ENCODE peak calls at places on chromosomes 7 and 10, in nine cellular contexts. Q is stomach, W is transverse colon, G is IMR-90, U is body of pancreas, H is breast epithelium, R is A549, L is H1, C is upper lobe of left lung. D is an unnamed sample. For H3K4me1, the result is how much of the 10 kb centered on the place peaks cover.

GRCh38 chr7:55177589-55178261 is 158.9 kb downstream of the EGFR start:
- DNase-seq in Q (peak), W (peak), G (no peak), U (no peak), H (no peak), R (no peak), L (no peak), C (no peak), D (peak)

GRCh38 chr10:1395025-1395981 is 339.1 kb downstream of the WDR37 start:
- DNase-seq in Q (peak), W (no peak), G (no peak), U (no peak), H (no peak), R (no peak), L (no peak), C (no peak), D (no peak)

GRCh38 chr10:89151857-89152256 is 55.3 kb downstream of the CH25H start:
- DNase-seq in Q (no peak), W (no peak), G (peak), U (no peak), H (no peak), R (no peak), L (no peak), C (no peak), D (no peak)

GRCh38 chr10:1184541-1185415 is 128.6 kb downstream of the WDR37 start:
- DNase-seq in Q (no peak), W (no peak), G (no peak), U (no peak), H (peak), R (no peak), L (no peak), C (no peak), D (no peak)

GRCh38 chr7:71612892-71613291 is 480.9 kb downstream of the GALNT17 start:
- DNase-seq in Q (no peak), W (no peak), G (no peak), U (no peak), H (no peak), R (no peak), L (no peak), C (no peak), D (peak)

GRCh38 chr10:9294132-9294663 is 1239.7 kb downstream of the GATA3 start:
- DNase-seq in Q (no peak), W (no peak), G (no peak), U (no peak), H (no peak), R (no peak), L (no peak), C (no peak), D (no peak)

GRCh38 chr10:125114761-125115391 is 45.5 kb downstream of the CTBP2 start:
- DNase-seq in Q (no peak), W (no peak), G (no peak), U (peak), H (no peak), R (no peak), L (no peak), C (no peak), D (no peak)

GRCh38 chr10:31288001-31288400 is 31.0 kb upstream of the ZEB1 start:
- DNase-seq in Q (no peak), W (no peak), G (no peak), U (no peak), H (no peak), R (no peak), L (no peak), C (no peak), D (no peak)

GRCh38 chr10:69061305-69062161 is 26.4 kb upstream of the SRGN start:
- DNase-seq in Q (peak), W (peak), G (peak), U (peak), H (peak), R (peak), L (no peak), C (peak), D (peak)

DNA sequence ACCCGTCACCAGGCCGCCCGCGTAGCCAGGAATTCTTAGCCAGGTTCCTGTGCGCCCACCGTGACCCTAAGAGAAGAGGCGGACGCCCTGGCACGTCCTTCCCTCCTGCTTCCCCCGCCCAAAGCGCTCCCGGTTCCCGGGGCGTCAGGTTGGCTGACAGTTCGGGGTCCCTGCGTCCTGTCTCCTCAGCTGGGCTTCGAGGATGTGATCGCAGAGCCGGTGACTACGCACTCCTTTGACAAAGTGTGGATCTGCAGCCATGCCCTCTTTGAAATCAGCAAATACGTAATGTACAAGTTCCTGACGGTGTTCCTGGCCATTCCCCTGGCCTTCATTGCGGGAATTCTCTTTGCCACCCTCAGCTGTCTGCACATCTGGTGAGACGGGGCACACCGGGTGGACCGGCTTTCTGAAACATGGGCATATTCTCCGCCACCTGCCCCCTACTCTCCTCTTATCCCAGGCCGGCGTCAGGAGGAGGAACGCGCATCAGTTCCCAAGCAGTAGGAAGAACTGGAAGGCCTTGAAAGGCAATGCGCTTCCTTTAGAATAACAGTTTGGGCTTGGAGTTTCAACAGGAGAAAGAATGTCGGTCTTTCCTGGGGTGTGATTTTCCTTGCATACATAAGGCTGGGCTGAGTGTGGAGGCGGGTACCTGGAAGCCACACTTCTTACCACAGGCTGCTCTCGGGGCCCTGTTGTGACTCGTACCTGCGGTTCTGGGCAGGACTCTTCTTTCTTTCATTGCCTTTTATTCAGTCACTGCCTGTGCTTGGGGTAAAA is 724 bp downstream of the CAV2 start:
- DNase-seq in Q (peak), W (peak), G (peak), U (peak), H (peak), R (peak), L (no peak), C (peak), D (peak)
- TF ChIP-seq POLR2A in Q (no peak), W (no peak), G (no peak), U (no peak), H (no peak), R (no peak), L (no peak), C (no peak), D (no peak)

GRCh38 chr10:79068562-79069324 is at the start of gene ZMIZ1:
- DNase-seq in Q (peak), W (peak), G (peak), U (peak), H (peak), R (peak), L (no peak), C (peak), D (peak)
- TF ChIP-seq CTCF in Q (no peak), W (no peak), G (peak), U (peak), H (no peak), R (no peak), L (peak), C (no peak), D (peak)

DNA sequence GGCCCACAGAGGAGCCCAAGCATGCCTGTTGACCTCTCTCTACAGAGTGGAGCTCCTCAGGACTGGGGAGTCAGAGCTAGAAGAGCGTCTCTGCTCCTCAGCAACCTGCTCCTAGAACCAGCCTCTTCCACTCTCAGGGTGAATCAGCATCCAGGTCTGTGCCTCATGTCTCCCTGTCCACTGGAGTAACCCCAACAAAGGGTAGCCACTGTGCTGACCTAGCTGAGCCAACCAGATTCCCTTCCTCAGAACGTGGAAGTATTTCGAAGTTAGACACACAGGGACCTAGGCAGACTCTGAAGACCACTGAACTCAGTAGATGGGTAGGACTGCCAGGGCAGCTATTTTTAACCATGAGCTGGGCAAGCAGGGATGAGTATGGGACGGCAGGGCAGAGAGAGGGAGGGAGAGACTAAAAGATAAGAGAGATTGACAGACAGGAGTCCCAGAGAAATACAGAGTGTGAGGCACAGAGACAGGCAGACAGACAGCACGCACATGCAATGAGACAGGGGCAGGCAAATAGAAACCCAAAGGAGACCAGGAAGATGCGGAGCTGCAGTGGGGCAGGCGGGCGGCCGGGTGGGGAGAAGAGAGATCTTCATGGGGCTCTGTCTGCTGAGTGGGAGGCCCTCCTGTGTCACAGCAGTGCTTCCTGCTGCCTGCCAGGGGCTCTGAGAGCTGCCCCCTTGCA is 56.7 kb downstream of the OSBPL3 start:
- DNase-seq in Q (no peak), W (no peak), G (no peak), U (no peak), H (no peak), R (no peak), L (no peak), C (no peak), D (no peak)
- H3K4me1 ChIP-seq in Q (under half), W (under half), G (under half), U (under half), H (under half), R (under half), L (under half), C (under half), D (under half)

DNA sequence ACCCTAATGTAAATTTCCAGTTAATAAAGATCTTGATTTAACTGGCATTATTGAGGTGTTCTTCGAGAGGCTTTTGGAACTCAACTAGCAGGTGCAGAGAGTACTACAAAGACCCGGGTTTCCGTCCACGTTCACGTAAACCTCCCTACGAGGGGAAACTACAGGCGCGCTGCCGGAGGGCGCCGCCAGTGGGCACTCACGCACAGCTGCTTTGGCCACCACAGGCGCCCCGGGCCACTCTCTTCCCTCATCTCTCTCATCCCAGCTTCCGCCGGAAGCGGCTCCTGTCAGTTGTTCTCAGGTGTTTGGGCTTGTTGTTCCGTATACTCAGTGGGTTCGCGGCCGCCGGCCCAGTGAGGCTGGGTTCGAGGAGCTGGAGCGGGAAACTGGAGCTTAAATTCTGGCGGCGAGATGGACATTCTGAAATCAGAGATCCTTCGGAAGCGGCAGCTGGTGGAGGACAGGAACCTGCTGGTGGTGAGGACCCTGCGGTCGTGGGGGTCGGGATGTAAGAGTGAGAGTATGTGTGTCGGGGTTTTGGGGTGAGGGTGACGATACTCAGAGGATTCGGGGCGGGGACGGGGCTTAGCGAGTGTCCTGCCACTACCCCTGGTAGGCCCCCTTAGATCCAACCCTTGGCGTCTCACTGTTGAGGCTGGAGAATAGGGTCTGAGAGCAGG is at the start of gene PRPF18:
- DNase-seq in Q (peak), W (peak), G (peak), U (peak), H (peak), R (peak), L (peak), C (peak), D (peak)
- TF ChIP-seq POLR2A in Q (no peak), W (peak), G (peak), U (peak), H (no peak), R (peak), L (peak), C (no peak), D (peak)

GRCh38 chr10:75096749-75097148 is 14.7 kb upstream of the SAMD8 start:
- DNase-seq in Q (no peak), W (no peak), G (no peak), U (no peak), H (no peak), R (no peak), L (no peak), C (no peak), D (no peak)

GRCh38 chr10:75098902-75099673 is 12.4 kb upstream of the SAMD8 start:
- DNase-seq in Q (no peak), W (no peak), G (no peak), U (no peak), H (no peak), R (no peak), L (no peak), C (no peak), D (no peak)

GRCh38 chr10:75095631-75096030 is 15.8 kb upstream of the SAMD8 start:
- DNase-seq in Q (no peak), W (no peak), G (no peak), U (no peak), H (no peak), R (no peak), L (no peak), C (no peak), D (no peak)

GRCh38 chr10:75099952-75100763 is 11.3 kb upstream of the SAMD8 start:
- DNase-seq in Q (peak), W (peak), G (peak), U (peak), H (peak), R (peak), L (peak), C (peak), D (peak)

GRCh38 chr10:75097666-75098285 is 13.7 kb upstream of the SAMD8 start:
- DNase-seq in Q (no peak), W (no peak), G (peak), U (no peak), H (no peak), R (peak), L (no peak), C (no peak), D (no peak)
- TF ChIP-seq CTCF in Q (no peak), W (no peak), G (peak), U (no peak), H (no peak), R (no peak), L (peak), C (peak), D (no peak)

GRCh38 chr7:18573410-18574234 is 78.1 kb downstream of the HDAC9 start:
- DNase-seq in Q (no peak), W (no peak), G (no peak), U (no peak), H (no peak), R (no peak), L (no peak), C (no peak), D (no peak)
- H3K4me1 ChIP-seq in Q (under half), W (under half), G (under half), U (under half), H (under half), R (under half), L (under half), C (under half), D (under half)

DNA sequence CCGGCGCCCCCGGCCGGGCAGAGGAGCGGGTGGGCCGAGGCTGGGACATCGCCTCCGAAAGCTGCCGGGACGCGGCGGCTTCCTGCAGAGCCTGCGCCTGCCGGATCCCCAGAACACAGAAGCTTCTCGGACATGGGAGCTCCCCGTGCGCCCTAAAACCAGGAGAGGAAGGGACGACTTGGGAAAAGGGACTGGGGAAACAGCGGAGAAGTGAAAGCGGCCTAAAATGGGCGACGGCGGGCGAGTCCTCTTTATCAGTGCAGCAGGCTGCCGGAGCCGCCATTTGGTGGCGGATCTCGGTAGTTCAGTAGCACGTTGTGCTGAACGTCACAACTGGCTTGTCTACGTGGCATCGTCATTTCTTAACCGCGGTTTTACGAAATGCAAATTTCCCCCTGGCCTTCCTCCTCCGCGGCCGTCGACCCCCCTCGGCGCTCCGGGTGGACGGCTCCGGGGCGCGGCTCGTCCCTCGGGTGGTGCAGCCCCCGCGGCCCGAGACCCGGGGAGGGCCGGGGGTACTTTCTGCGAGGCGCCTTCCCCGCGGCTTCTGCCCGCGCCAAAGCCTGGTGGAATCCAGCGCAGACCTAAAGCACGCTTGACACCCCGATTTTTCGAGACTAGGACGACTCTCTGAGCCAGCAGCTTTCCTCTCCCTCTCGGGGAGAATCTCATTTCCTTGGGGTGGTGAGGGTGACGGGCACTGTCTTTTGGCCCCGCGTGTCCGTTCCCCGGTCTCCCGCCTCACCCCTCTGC is 9.9 kb upstream of the SPAG6 start:
- DNase-seq in Q (peak), W (peak), G (peak), U (peak), H (no peak), R (peak), L (no peak), C (peak), D (peak)
- TF ChIP-seq POLR2A in Q (no peak), W (no peak), G (no peak), U (no peak), H (no peak), R (no peak), L (no peak), C (no peak), D (no peak)

GRCh38 chr10:82796510-82796909 is 921.5 kb downstream of the NRG3 start:
- DNase-seq in Q (no peak), W (no peak), G (no peak), U (no peak), H (no peak), R (no peak), L (no peak), C (no peak), D (no peak)
- TF ChIP-seq CTCF in Q (no peak), W (no peak), G (peak), U (peak), H (no peak), R (peak), L (no peak), C (no peak), D (peak)

DNA sequence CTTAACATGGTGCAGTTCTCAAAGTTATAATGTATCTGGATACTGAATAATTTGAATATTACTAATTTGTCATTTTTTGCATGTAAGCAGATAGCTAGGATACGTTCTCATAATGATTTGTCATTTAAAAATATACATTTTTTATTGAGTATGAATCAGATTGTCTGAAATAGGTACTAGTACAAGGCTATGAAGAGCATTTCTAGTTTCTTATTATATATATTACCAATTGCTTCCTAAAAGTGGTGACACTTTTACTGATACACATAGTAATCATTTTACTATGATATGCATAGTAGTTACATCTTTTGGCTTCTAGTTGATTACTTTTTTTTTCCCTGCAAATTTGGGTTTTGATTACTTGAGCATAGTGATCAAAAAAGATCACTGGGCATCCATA is 26.4 kb downstream of the RAB18 start:
- DNase-seq in Q (no peak), W (no peak), G (no peak), U (no peak), H (no peak), R (no peak), L (no peak), C (no peak), D (no peak)
- H3K4me1 ChIP-seq in Q (under half), W (under half), G (under half), U (under half), H (under half), R (under half), L (under half), C (under half), D (under half)

D was measured in tibial nerve.